ENCODE peak calls at places on chromosomes 1 and 21, in four cellular contexts. V, J, A and Z are unnamed samples.

GRCh38 chr1:26959722-26960624 is at the start of gene KDF1:
- DNase-seq in J (no peak), V (peak; percentile 67), A (no peak), Z (no peak)

GRCh38 chr1:154568165-154568815 is 712 bp downstream of the CHRNB2 start:
- DNase-seq in A (no peak), J (no peak), V (no peak), Z (no peak)

GRCh38 chr1:93029317-93029716 is 49.8 kb upstream of the MTF2 start:
- DNase-seq in V (no peak), A (no peak), J (peak; percentile 43), Z (no peak)

GRCh38 chr1:7641587-7642417 is 129.3 kb upstream of the VAMP3 start:
- DNase-seq in J (no peak), A (no peak), V (no peak), Z (no peak)

GRCh38 chr1:6727535-6727934 is 25.9 kb upstream of the DNAJC11 start:
- DNase-seq in V (peak; percentile 71), A (peak; percentile 54), J (peak; percentile 16), Z (peak; percentile 71)

GRCh38 chr1:75542818-75543570 is 67.9 kb downstream of the SLC44A5 start:
- DNase-seq in J (no peak), A (no peak), V (no peak), Z (peak; percentile 55)

GRCh38 chr1:207004931-207005830 is 27.4 kb downstream of the C1orf116 start:
- DNase-seq in J (peak; percentile 7), V (peak; percentile 72), A (peak; percentile 74), Z (peak; percentile 33)

GRCh38 chr1:24199291-24199900 is 12.3 kb upstream of the IFNLR1 start:
- DNase-seq in A (peak; percentile 57), J (no peak), V (peak; percentile 85), Z (peak; percentile 62)

GRCh38 chr21:15293251-15293650 is 228.5 kb upstream of the NRIP1 start:
- DNase-seq in V (no peak), J (no peak), A (peak; percentile 82), Z (peak; percentile 68)

GRCh38 chr1:32828341-32828740 is 10.9 kb downstream of the S100PBP start:
- DNase-seq in A (peak; percentile 28), V (no peak), J (no peak), Z (peak; percentile 7)

GRCh38 chr1:100703716-100704115 is 15.8 kb upstream of the VCAM1 start:
- DNase-seq in J (no peak), V (no peak), A (no peak), Z (peak; percentile 79)

GRCh38 chr1:41678141-41678878 is 193.8 kb upstream of the EDN2 start:
- DNase-seq in A (peak; percentile 86), J (no peak), V (no peak), Z (no peak)

GRCh38 chr1:86504895-86505625 is 36.3 kb downstream of the CLCA1 start:
- DNase-seq in J (no peak), A (no peak), V (no peak), Z (no peak)

GRCh38 chr1:85116856-85117255 is 68.6 kb upstream of the MCOLN3 start:
- DNase-seq in V (no peak), A (no peak), J (no peak), Z (no peak)

GRCh38 chr1:103109291-103109920 is 1.1 kb upstream of the COL11A1 start:
- DNase-seq in J (no peak), V (no peak), A (no peak), Z (no peak)

GRCh38 chr1:186079084-186079684 is 295.9 kb downstream of the TPR start:
- DNase-seq in V (no peak), J (no peak), A (no peak), Z (peak; percentile 4)

GRCh38 chr1:233427907-233428306 is 100.4 kb downstream of the MAP3K21 start:
- DNase-seq in A (no peak), J (no peak), V (no peak), Z (no peak)

GRCh38 chr1:160125761-160126160 is 10.2 kb downstream of the ATP1A2 start:
- DNase-seq in A (peak; percentile 52), J (no peak), V (no peak), Z (no peak)

GRCh38 chr1:23524716-23525401 is 6.2 kb downstream of the E2F2 start:
- DNase-seq in V (no peak), A (no peak), J (no peak), Z (no peak)

GRCh38 chr1:47160716-47161115 is 23.5 kb downstream of the CYP4A22 start:
- DNase-seq in J (no peak), A (no peak), V (no peak), Z (no peak)

GRCh38 chr1:43936470-43937151 is 3.0 kb downstream of the ARTN start:
- DNase-seq in A (peak; percentile 16), V (no peak), J (no peak), Z (peak; percentile 16)

DNA sequence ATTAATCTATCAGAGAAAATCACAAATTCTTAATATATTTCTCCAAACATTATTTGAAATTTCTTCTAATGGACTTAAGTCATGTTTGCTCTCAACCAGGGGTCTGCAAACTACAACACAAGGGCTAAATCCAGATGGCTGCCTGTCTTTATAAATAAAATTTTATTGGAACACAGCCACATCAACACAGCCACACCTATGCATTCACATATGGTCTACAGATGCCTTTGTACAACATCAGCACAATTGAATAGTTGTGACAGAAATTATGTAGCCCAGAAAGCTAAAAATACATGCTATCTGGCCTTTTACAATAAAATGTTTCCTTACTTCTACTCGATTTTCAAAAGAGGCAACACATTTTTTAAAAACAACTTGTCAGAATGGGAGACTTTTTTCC is 103.9 kb downstream of the DPYD start:
- DNase-seq in A (no peak), J (no peak), V (no peak), Z (no peak)
- TF ChIP-seq FOS in A (no peak), J (no peak), V (no peak), Z (no peak)

GRCh38 chr1:19764848-19765247 is 34.9 kb downstream of the TMCO4 start:
- DNase-seq in J (no peak), A (no peak), V (no peak), Z (no peak)
- TF ChIP-seq FOS in J (no peak), A (no peak), V (no peak), Z (no peak)

DNA sequence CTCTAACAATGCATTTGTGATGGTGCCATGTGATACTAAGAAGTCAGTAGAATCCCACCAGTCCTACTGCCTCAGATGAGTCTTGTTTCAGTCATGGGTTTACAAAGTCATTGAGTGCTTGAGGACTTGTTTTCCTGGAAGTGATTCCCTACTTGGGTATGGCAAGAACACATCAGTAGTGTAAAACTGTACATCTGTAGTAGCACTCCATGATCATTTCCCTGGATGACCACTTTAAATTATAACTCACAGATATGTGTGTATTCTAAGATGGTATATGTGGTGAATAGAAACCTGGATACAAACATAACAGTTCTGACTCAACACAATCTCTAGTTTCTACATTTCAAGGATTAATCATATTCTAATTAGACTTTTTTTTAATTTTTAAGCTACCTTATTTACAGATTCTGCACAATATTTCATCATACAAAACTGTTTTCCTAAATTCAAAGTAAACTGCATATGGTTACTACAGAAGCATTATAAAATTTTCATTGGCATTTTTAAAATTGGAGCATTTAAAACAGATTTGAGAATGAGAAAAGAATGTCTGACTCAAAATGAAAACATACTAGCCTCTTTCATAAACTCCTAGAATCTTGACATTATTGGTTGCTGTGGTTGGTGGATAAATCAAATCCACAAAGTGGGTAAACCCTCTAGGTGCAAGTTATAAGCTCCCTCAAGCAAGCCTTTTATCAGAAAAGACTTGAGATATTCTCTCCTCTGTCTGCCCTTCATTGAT is 6.8 kb upstream of the PSMG1 start:
- DNase-seq in A (peak; percentile 64), J (no peak), V (no peak), Z (no peak)
- TF ChIP-seq FOS in A (no peak), J (no peak), V (no peak), Z (no peak)

GRCh38 chr21:31623664-31624063 is 35.8 kb upstream of the SOD1 start:
- DNase-seq in A (no peak), J (no peak), V (peak; percentile 49), Z (peak; percentile 8)
- TF ChIP-seq FOS in A (no peak), J (no peak), V (no peak), Z (no peak)

GRCh38 chr1:27972141-27972540 is 12.4 kb downstream of the XKR8 start:
- DNase-seq in A (no peak), J (no peak), V (no peak), Z (no peak)

GRCh38 chr1:27967884-27968466 is 8.2 kb downstream of the XKR8 start:
- DNase-seq in J (no peak), V (no peak), A (no peak), Z (no peak)

GRCh38 chr1:27968692-27969091 is 8.9 kb downstream of the XKR8 start:
- DNase-seq in J (no peak), V (no peak), A (peak; percentile 94), Z (no peak)

GRCh38 chr1:27971674-27972073 is 11.9 kb downstream of the XKR8 start:
- DNase-seq in J (no peak), V (no peak), A (no peak), Z (no peak)

GRCh38 chr1:27970401-27970800 is 10.6 kb downstream of the XKR8 start:
- DNase-seq in V (no peak), A (peak; percentile 91), J (no peak), Z (no peak)
- TF ChIP-seq FOS in V (no peak), A (peak; percentile 14), J (no peak), Z (no peak)